ENCODE peak calls at places on chromosomes 13 and 19, in six cellular contexts. T, I, Q, C, H and F are unnamed samples.

GRCh38 chr13:113077953-113078894 is 27.4 kb upstream of the F7 start:
- DNase-seq in T (no peak), I (peak), Q (no peak), C (no peak), H (no peak), F (no peak)

GRCh38 chr13:43573361-43573740 is 213.4 kb downstream of the ENOX1 start:
- DNase-seq in T (no peak), I (no peak), Q (no peak), C (no peak), H (no peak), F (peak)

GRCh38 chr19:9580728-9581127 is 3.6 kb downstream of the ZNF121 start:
- DNase-seq in T (no peak), I (no peak), Q (no peak), C (no peak), H (no peak), F (no peak)

GRCh38 chr19:51637362-51637978 is 7.3 kb upstream of the SIGLEC5 start:
- DNase-seq in T (no peak), I (no peak), Q (no peak), C (no peak), H (no peak), F (no peak)

GRCh38 chr13:81686877-81687276 is 1346.0 kb upstream of the SPRY2 start:
- DNase-seq in T (no peak), I (no peak), Q (no peak), C (peak), H (no peak), F (peak)

GRCh38 chr19:7355151-7355845 is 6.6 kb downstream of the ARHGEF18 start:
- DNase-seq in T (no peak), I (no peak), Q (no peak), C (no peak), H (peak), F (no peak)

GRCh38 chr19:39398297-39398864 is 7.2 kb downstream of the MED29 start:
- DNase-seq in T (peak), I (peak), Q (peak), C (no peak), H (peak), F (peak)

GRCh38 chr13:46728777-46729176 is 68.2 kb downstream of the ESD start:
- DNase-seq in T (no peak), I (no peak), Q (no peak), C (no peak), H (no peak), F (peak)

GRCh38 chr19:11377237-11377636 is 2.8 kb downstream of the SWSAP1 start:
- DNase-seq in T (no peak), I (no peak), Q (no peak), C (no peak), H (peak), F (peak)

GRCh38 chr19:8206147-8207087 is 2.8 kb upstream of the CERS4 start:
- DNase-seq in T (no peak), I (no peak), Q (no peak), C (no peak), H (no peak), F (no peak)

GRCh38 chr19:51980116-51980736 is 6.4 kb downstream of the ZNF350 start:
- DNase-seq in T (no peak), I (no peak), Q (no peak), C (no peak), H (no peak), F (peak)

GRCh38 chr19:13154241-13154778 is 4.1 kb downstream of the IER2 start:
- DNase-seq in T (peak), I (peak), Q (peak), C (peak), H (peak), F (peak)

GRCh38 chr19:34595683-34596082 is 81.3 kb downstream of the SCGB2B2 start:
- DNase-seq in T (no peak), I (no peak), Q (no peak), C (no peak), H (no peak), F (no peak)

GRCh38 chr19:47813304-47813994 is 8.3 kb upstream of the CRX start:
- DNase-seq in T (no peak), I (peak), Q (peak), C (peak), H (peak), F (peak)

GRCh38 chr13:102100234-102100633 is 301.6 kb downstream of the FGF14 start:
- DNase-seq in T (no peak), I (no peak), Q (no peak), C (no peak), H (no peak), F (peak)

GRCh38 chr19:3687393-3687773 is 12.9 kb downstream of the PIP5K1C start:
- DNase-seq in T (no peak), I (no peak), Q (no peak), C (no peak), H (no peak), F (no peak)

GRCh38 chr19:778910-779653 is 18.2 kb upstream of the PTBP1 start:
- DNase-seq in T (peak), I (no peak), Q (no peak), C (no peak), H (peak), F (peak)

GRCh38 chr19:19371056-19371455 is 34.4 kb upstream of the GATAD2A start:
- DNase-seq in T (no peak), I (no peak), Q (no peak), C (no peak), H (no peak), F (peak)

GRCh38 chr13:51523082-51523518 is 61.2 kb upstream of the WDFY2 start:
- DNase-seq in T (no peak), I (peak), Q (no peak), C (no peak), H (peak), F (peak)

GRCh38 chr13:33126909-33127607 is 110.8 kb downstream of the KL start:
- DNase-seq in T (no peak), I (peak), Q (no peak), C (no peak), H (peak), F (no peak)

GRCh38 chr13:36193151-36193855 is 21.1 kb downstream of the SOHLH2 start:
- DNase-seq in T (no peak), I (no peak), Q (no peak), C (no peak), H (no peak), F (peak)

GRCh38 chr19:51147663-51148062 is 5.6 kb downstream of the SIGLEC7 start:
- DNase-seq in T (no peak), I (no peak), Q (no peak), C (no peak), H (no peak), F (no peak)

GRCh38 chr13:30916991-30917390 is 10.9 kb downstream of the MEDAG start:
- DNase-seq in T (no peak), I (no peak), Q (no peak), C (no peak), H (no peak), F (no peak)

GRCh38 chr13:43516401-43516826 is 270.4 kb downstream of the ENOX1 start:
- DNase-seq in T (no peak), I (no peak), Q (no peak), C (peak), H (peak), F (no peak)

GRCh38 chr19:13832096-13832495 is 36.9 kb downstream of the ZSWIM4 start:
- DNase-seq in T (no peak), I (no peak), Q (no peak), C (no peak), H (no peak), F (no peak)

GRCh38 chr13:27997904-27998522 is 9.5 kb upstream of the URAD start:
- DNase-seq in T (no peak), I (peak), Q (peak), C (peak), H (peak), F (peak)

GRCh38 chr13:113972451-113973217 is 1.2 kb downstream of the C13orf46 start:
- DNase-seq in T (no peak), I (peak), Q (no peak), C (no peak), H (peak), F (no peak)

GRCh38 chr13:67100723-67101122 is 129.4 kb downstream of the PCDH9 start:
- DNase-seq in T (no peak), I (no peak), Q (no peak), C (no peak), H (no peak), F (peak)

GRCh38 chr19:3576696-3577443 is 4.1 kb downstream of the HMG20B start:
- DNase-seq in T (no peak), I (peak), Q (peak), C (peak), H (peak), F (peak)

GRCh38 chr13:94612050-94612449 is 10.4 kb downstream of the GPR180 start:
- DNase-seq in T (no peak), I (no peak), Q (no peak), C (no peak), H (no peak), F (no peak)

GRCh38 chr13:91400094-91400462 is 1.7 kb downstream of the GPC5 start:
- DNase-seq in T (no peak), I (no peak), Q (no peak), C (no peak), H (no peak), F (no peak)
- H3K4me3 ChIP-seq in T (no peak), I (no peak), Q (no peak), C (no peak), H (no peak), F (no peak)

DNA sequence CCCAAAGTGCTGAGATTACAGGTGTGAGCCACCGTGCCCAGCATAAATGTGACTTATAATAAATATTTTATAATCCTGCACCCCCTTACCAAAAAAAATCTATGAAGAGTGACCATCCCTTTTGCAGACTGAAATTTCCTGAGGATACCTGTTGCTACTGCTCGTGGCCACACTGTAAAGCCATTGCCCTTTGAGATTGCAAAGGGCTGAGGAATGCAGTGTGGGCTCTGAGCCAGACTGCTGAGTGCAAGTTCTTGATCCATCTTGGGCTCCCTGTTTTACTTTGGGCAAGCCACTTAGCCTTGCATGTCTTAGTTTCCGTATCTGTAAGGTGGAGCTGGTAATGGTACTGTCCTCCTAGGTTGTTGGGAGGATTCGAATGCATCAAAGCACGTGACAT is 23.4 kb downstream of the SIPA1L3 start:
- DNase-seq in T (no peak), I (no peak), Q (no peak), C (no peak), H (no peak), F (no peak)
- TF ChIP-seq CTCF in T (no peak), I (no peak), Q (no peak), C (no peak), H (no peak), F (no peak)

GRCh38 chr19:17184381-17184841 is 30.7 kb upstream of the USE1 start:
- DNase-seq in T (no peak), I (no peak), Q (no peak), C (no peak), H (peak), F (no peak)
- H3K4me3 ChIP-seq in T (no peak), I (no peak), Q (no peak), C (no peak), H (no peak), F (no peak)

DNA sequence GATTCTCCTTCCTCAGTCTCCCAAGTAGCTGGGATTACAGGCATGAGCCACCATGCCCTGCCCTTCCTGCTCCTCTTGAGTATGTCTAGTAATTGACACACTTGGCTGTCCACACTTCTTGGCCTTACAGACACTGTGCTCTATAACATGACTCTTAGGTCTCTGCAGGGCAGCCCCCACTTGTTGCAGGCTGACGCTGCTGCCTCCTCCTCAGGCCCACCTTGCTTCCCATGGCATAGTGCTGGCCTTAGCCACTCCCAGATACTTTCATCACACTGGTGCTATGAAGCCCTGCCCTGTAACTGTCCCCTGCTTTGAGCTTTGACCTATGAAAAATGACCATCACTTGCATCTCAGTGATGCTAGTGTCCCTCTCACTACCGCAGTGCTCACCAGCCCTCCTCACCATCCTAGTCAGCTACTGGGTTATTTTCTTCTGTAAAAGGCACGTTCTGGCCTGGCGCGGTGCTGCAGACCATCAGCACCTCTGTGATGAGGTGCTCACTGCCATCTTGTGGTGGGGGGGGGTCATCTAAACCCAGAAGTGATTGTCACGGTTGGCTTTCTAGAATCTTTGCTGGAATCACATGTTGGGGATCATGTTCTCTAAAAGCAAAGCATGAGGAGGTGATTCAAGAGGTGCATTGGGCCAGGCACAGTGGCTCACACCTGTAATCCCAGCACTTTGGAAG is 9.8 kb downstream of the ERICH4 start:
- DNase-seq in T (no peak), I (no peak), Q (no peak), C (no peak), H (no peak), F (no peak)
- TF ChIP-seq CTCF in T (no peak), I (no peak), Q (no peak), C (no peak), H (no peak), F (no peak)

GRCh38 chr13:50153888-50154287 is 138.6 kb downstream of the KCNRG start:
- DNase-seq in T (no peak), I (no peak), Q (no peak), C (no peak), H (no peak), F (no peak)

GRCh38 chr13:50152224-50152623 is 137.0 kb downstream of the KCNRG start:
- DNase-seq in T (no peak), I (no peak), Q (no peak), C (no peak), H (no peak), F (no peak)

GRCh38 chr13:50153401-50153800 is 138.2 kb downstream of the KCNRG start:
- DNase-seq in T (no peak), I (no peak), Q (no peak), C (no peak), H (no peak), F (no peak)

GRCh38 chr13:50154697-50155096 is 139.5 kb downstream of the KCNRG start:
- DNase-seq in T (no peak), I (no peak), Q (no peak), C (no peak), H (no peak), F (no peak)

DNA sequence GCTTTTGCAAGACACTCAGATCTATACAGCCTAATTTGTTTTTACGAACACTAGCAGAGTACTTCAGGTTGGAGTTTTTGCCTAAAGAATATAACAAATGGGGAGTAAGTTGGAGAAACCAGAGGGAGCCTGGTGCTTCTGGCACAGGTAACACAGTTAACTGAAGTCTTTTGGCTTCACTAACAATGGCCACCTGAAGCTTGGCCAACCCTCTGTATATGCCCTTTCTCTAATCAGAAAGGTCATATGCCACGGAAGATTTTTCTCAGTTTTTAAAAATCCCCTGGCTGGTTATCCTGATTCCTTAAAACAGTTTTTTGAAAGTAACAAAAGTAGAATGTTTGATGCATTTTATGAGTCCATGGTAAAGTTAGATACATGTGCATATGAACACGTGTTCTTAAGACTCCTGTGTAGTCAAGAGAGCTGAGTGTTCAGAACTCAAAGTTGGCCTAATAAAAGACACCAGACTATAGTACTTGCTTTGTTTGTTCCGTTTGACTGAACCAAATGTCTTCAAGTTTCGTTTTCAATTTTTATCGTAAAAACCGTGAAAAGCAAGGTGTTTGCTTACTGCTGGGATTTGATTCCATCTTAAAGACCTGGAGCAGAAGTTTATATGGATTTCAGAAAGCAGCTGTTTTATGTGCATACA is 137.5 kb downstream of the KCNRG start:
- DNase-seq in T (no peak), I (no peak), Q (no peak), C (no peak), H (no peak), F (no peak)
- H3K4me3 ChIP-seq in T (no peak), I (no peak), Q (no peak), C (no peak), H (no peak), F (no peak)